ENCODE peak calls at places on chromosome 1, in four cellular contexts. I is bronchial epithelial cell, M is ascending aorta, H is hepatocyte. Y is an unnamed sample.

GRCh38 chr1:204377800-204378608 is 18.3 kb upstream of the PLEKHA6 start:
- DNase-seq in I (peak; percentile 29), M (no peak), H (peak; percentile 76), Y (peak; percentile 46)

GRCh38 chr1:229028509-229028908 is 242.4 kb upstream of the RAB4A start:
- DNase-seq in I (no peak), M (no peak), H (no peak), Y (no peak)

GRCh38 chr1:19153169-19153568 is 56.9 kb downstream of the UBR4 start:
- DNase-seq in I (no peak), M (no peak), H (no peak), Y (no peak)

GRCh38 chr1:112466078-112466660 is 42.6 kb upstream of the WNT2B start:
- DNase-seq in I (peak; percentile 87), M (peak; percentile 98), H (peak; percentile 97), Y (peak; percentile 89)

GRCh38 chr1:27306071-27306470 is 15.9 kb upstream of the TMEM222 start:
- DNase-seq in I (no peak), M (no peak), H (no peak), Y (no peak)

GRCh38 chr1:156616463-156616862 is 2.8 kb upstream of the HAPLN2 start:
- DNase-seq in I (no peak), M (no peak), H (peak; percentile 74), Y (peak; percentile 64)

GRCh38 chr1:5994713-5995621 is 2.7 kb upstream of the NPHP4 start:
- DNase-seq in I (no peak), M (no peak), H (no peak), Y (no peak)

GRCh38 chr1:199279872-199280649 is 641.2 kb downstream of the PTPRC start:
- DNase-seq in I (peak; percentile 33), M (no peak), H (no peak), Y (no peak)

GRCh38 chr1:21262282-21263051 is 27.8 kb downstream of the ECE1 start:
- DNase-seq in I (no peak), M (peak; percentile 95), H (peak; percentile 85), Y (peak; percentile 69)

GRCh38 chr1:111139234-111139955 is 498 bp downstream of the DRAM2 start:
- DNase-seq in I (peak; percentile 63), M (peak; percentile 66), H (peak; percentile 71), Y (peak; percentile 65)

GRCh38 chr1:35567947-35568558 is 5.1 kb upstream of the TFAP2E start:
- DNase-seq in I (no peak), M (no peak), H (no peak), Y (no peak)

GRCh38 chr1:159122005-159122621 is 45.5 kb upstream of the AIM2 start:
- DNase-seq in I (peak; percentile 63), M (no peak), H (no peak), Y (peak; percentile 87)

GRCh38 chr1:12232221-12232620 is 2.4 kb downstream of the VPS13D start:
- DNase-seq in I (peak; percentile 97), M (no peak), H (no peak), Y (peak; percentile 93)

GRCh38 chr1:94522304-94522703 is 19.3 kb downstream of the F3 start:
- DNase-seq in I (peak; percentile 65), M (no peak), H (peak; percentile 73), Y (peak; percentile 65)

GRCh38 chr1:20483833-20484525 is 2.0 kb downstream of the CAMK2N1 start:
- DNase-seq in I (no peak), M (no peak), H (peak; percentile 51), Y (peak; percentile 33)

GRCh38 chr1:45097079-45097478 is 85.0 kb downstream of the UROD start:
- DNase-seq in I (no peak), M (no peak), H (no peak), Y (no peak)

GRCh38 chr1:111878649-111879048 is 110.8 kb downstream of the KCND3 start:
- DNase-seq in I (peak; percentile 87), M (no peak), H (no peak), Y (no peak)

GRCh38 chr1:110060034-110060661 is 10.3 kb downstream of the ALX3 start:
- DNase-seq in I (peak; percentile 18), M (no peak), H (peak; percentile 45), Y (peak; percentile 59)

GRCh38 chr1:19639999-19640362 is 4.1 kb upstream of the NBL1 start:
- DNase-seq in I (peak; percentile 93), M (no peak), H (no peak), Y (peak; percentile 91)

GRCh38 chr1:202343652-202344349 is 2.1 kb upstream of the UBE2T start:
- DNase-seq in I (peak; percentile 47), M (no peak), H (peak; percentile 76), Y (peak; percentile 85)

GRCh38 chr1:37184789-37185188 is 150.5 kb upstream of the GRIK3 start:
- DNase-seq in I (no peak), M (no peak), H (no peak), Y (no peak)

GRCh38 chr1:28642056-28642846 is 616 bp downstream of the TAF12 start:
- DNase-seq in I (peak; percentile 24), M (no peak), H (no peak), Y (no peak)

GRCh38 chr1:1455366-1455884 is 5.9 kb downstream of the ATAD3C start:
- DNase-seq in I (no peak), M (no peak), H (no peak), Y (no peak)

GRCh38 chr1:159943908-159944622 is 1.3 kb downstream of the IGSF9 start:
- DNase-seq in I (peak; percentile 79), M (peak; percentile 27), H (no peak), Y (peak; percentile 56)

GRCh38 chr1:47937586-47937985 is 59.6 kb downstream of the TRABD2B start:
- DNase-seq in I (no peak), M (no peak), H (no peak), Y (no peak)

GRCh38 chr1:25700626-25701025 is 84.0 kb downstream of the MAN1C1 start:
- DNase-seq in I (no peak), M (no peak), H (no peak), Y (no peak)

GRCh38 chr1:221741364-221741970 is 422 bp downstream of the DUSP10 start:
- DNase-seq in I (peak; percentile 43), M (peak; percentile 66), H (peak; percentile 34), Y (no peak)

GRCh38 chr1:171286032-171286705 is 27.8 kb upstream of the FMO4 start:
- DNase-seq in I (peak; percentile 74), M (no peak), H (peak; percentile 35), Y (peak; percentile 66)

GRCh38 chr1:48674641-48675040 is 102.0 kb downstream of the BEND5 start:
- DNase-seq in I (peak; percentile 91), M (no peak), H (no peak), Y (peak; percentile 68)

GRCh38 chr1:243883551-243883950 is 33.5 kb upstream of the AKT3 start:
- DNase-seq in I (no peak), M (no peak), H (no peak), Y (peak; percentile 65)

GRCh38 chr1:109628540-109629321 is 9.1 kb downstream of the AMPD2 start:
- DNase-seq in I (peak; percentile 75), M (no peak), H (no peak), Y (no peak)

GRCh38 chr1:197577580-197577979 is 197.7 kb downstream of the DENND1B start:
- DNase-seq in I (no peak), M (no peak), H (no peak), Y (no peak)

GRCh38 chr1:61746768-61747167 is 4.5 kb downstream of the PATJ start:
- DNase-seq in I (peak; percentile 30), M (no peak), H (peak; percentile 19), Y (no peak)

GRCh38 chr1:53092659-53093450 is 30.8 kb downstream of the PODN start:
- DNase-seq in I (no peak), M (no peak), H (no peak), Y (no peak)

GRCh38 chr1:182957902-182958395 is 5.0 kb upstream of the SHCBP1L start:
- DNase-seq in I (no peak), M (no peak), H (no peak), Y (no peak)

GRCh38 chr1:210347112-210347511 is 18.4 kb downstream of the HHAT start:
- DNase-seq in I (peak; percentile 59), M (peak; percentile 75), H (no peak), Y (no peak)

GRCh38 chr1:115669002-115669673 is 27.4 kb downstream of the VANGL1 start:
- DNase-seq in I (peak; percentile 92), M (no peak), H (no peak), Y (peak; percentile 81)

GRCh38 chr1:151790071-151790939 is at the start of gene TDRKH:
- DNase-seq in I (peak; percentile 99), M (peak; percentile 99), H (peak; percentile 99), Y (peak; percentile 100)
- TF ChIP-seq CTCF in I (peak; percentile 22), M (peak; percentile 22), H (no peak), Y (peak; percentile 26)

GRCh38 chr1:231162970-231163830 is 1.3 kb downstream of the TRIM67 start:
- DNase-seq in I (no peak), M (no peak), H (no peak), Y (no peak)
- TF ChIP-seq CTCF in I (no peak), M (no peak), H (no peak), Y (no peak)

GRCh38 chr1:246219508-246220030 is 287.5 kb downstream of the SMYD3 start:
- DNase-seq in I (peak; percentile 29), M (no peak), H (peak; percentile 23), Y (no peak)
- TF ChIP-seq CTCF in I (no peak), M (no peak), H (no peak), Y (no peak)

GRCh38 chr1:10189659-10190058 is 20.7 kb upstream of the KIF1B start:
- DNase-seq in I (no peak), M (no peak), H (no peak), Y (no peak)

GRCh38 chr1:10195570-10195969 is 14.8 kb upstream of the KIF1B start:
- DNase-seq in I (peak; percentile 70), M (no peak), H (peak; percentile 40), Y (peak; percentile 77)

GRCh38 chr1:10192263-10192662 is 18.1 kb upstream of the KIF1B start:
- DNase-seq in I (no peak), M (no peak), H (no peak), Y (no peak)

GRCh38 chr1:10196991-10197390 is 13.4 kb upstream of the KIF1B start:
- DNase-seq in I (no peak), M (no peak), H (no peak), Y (no peak)

GRCh38 chr1:10193340-10193739 is 17.0 kb upstream of the KIF1B start:
- DNase-seq in I (no peak), M (no peak), H (no peak), Y (no peak)
- TF ChIP-seq CTCF in I (no peak), M (no peak), H (no peak), Y (no peak)

GRCh38 chr1:214101246-214101645 is 113.5 kb downstream of the PROX1 start:
- DNase-seq in I (no peak), M (no peak), H (no peak), Y (no peak)
- TF ChIP-seq CTCF in I (no peak), M (no peak), H (no peak), Y (no peak)

GRCh38 chr1:201014816-201015200 is 8.7 kb downstream of the KIF21B start:
- DNase-seq in I (peak; percentile 55), M (no peak), H (no peak), Y (peak; percentile 33)
- TF ChIP-seq CTCF in I (no peak), M (no peak), H (no peak), Y (no peak)

GRCh38 chr1:118304722-118305344 is 119.8 kb upstream of the SPAG17 start:
- DNase-seq in I (no peak), M (no peak), H (no peak), Y (peak; percentile 31)
- TF ChIP-seq CTCF in I (peak; percentile 54), M (no peak), H (peak; percentile 53), Y (peak; percentile 35)